ENCODE peak calls at places on chromosomes 16 and 17, in ten cellular contexts. W is astrocyte of the cerebellum; G is CD8-positive, alpha-beta T cell; J is fibroblast of mammary gland; I is HTR-8/SVneo; X is pancreas; E is IMR-90; F is heart right ventricle; Z is HEK293T; S is NCI-H460. B is an unnamed sample.

GRCh38 chr17:62064029-62064790 is 868 bp downstream of the MED13 start:
- DNase-seq in Z (no peak), E (peak; percentile 18), J (peak; percentile 39), S (peak; percentile 11), X (no peak), I (peak; percentile 28), G (no peak), W (no peak), F (no peak), B (no peak)

GRCh38 chr17:68035131-68035522 is 408 bp upstream of the KPNA2 start:
- DNase-seq in W (no peak), S (no peak), I (peak; percentile 93), G (peak; percentile 89), J (no peak), X (peak; percentile 95), E (no peak), Z (peak; percentile 93), F (peak; percentile 94), B (no peak)

GRCh38 chr17:40304464-40304863 is 4.5 kb upstream of the RARA start:
- DNase-seq in F (no peak), E (peak; percentile 87), G (no peak), W (peak; percentile 79), X (no peak), J (peak; percentile 84), Z (no peak), I (no peak), S (no peak), B (no peak)

GRCh38 chr17:20805751-20806150 is 226.2 kb downstream of the CDRT15L2 start:
- DNase-seq in J (no peak), X (no peak), Z (no peak), I (no peak), G (no peak), S (no peak), E (no peak), W (no peak), F (no peak), B (no peak)

GRCh38 chr17:20202141-20202574 is 193.0 kb downstream of the SPECC1 start:
- DNase-seq in W (no peak), I (no peak), J (no peak), F (no peak), G (no peak), S (no peak), Z (no peak), X (no peak), E (no peak), B (no peak)

GRCh38 chr17:65604070-65604469 is 42.6 kb upstream of the AXIN2 start:
- DNase-seq in X (no peak), F (no peak), G (no peak), S (no peak), Z (no peak), E (peak; percentile 9), W (no peak), I (no peak), J (no peak), B (no peak)

GRCh38 chr17:44628234-44629188 is 27.8 kb upstream of the MEIOC start:
- DNase-seq in G (no peak), X (peak; percentile 68), Z (no peak), F (peak; percentile 66), I (no peak), S (no peak), J (no peak), E (no peak), W (no peak), B (no peak)

GRCh38 chr16:85173981-85174751 is 61.9 kb upstream of the CIBAR2 start:
- DNase-seq in I (peak; percentile 78), G (no peak), W (no peak), S (peak; percentile 42), X (no peak), J (peak; percentile 82), F (no peak), E (peak; percentile 89), Z (no peak), B (peak; percentile 91)

GRCh38 chr17:56142325-56142724 is 10.9 kb upstream of the ANKFN1 start:
- DNase-seq in G (no peak), I (no peak), W (peak; percentile 93), J (peak; percentile 99), E (peak; percentile 95), F (no peak), S (no peak), Z (no peak), X (no peak), B (peak; percentile 86)